ENCODE peak calls at places on chromosome 2, in four cellular contexts. Q, F, B and V are unnamed samples. For H3K36me3 and H3K27me3, the result is how much of the 10 kb centered on the place peaks cover.

GRCh38 chr2:150598383-150598782 is 110.9 kb upstream of the RND3 start:
- DNase-seq in Q (no peak), F (no peak), B (no peak), V (no peak)

GRCh38 chr2:239313776-239314175 is 87.0 kb downstream of the HDAC4 start:
- DNase-seq in Q (peak), F (no peak), B (peak), V (no peak)

GRCh38 chr2:120298173-120298835 is 45.7 kb downstream of the RALB start:
- DNase-seq in Q (no peak), F (peak), B (no peak), V (no peak)

GRCh38 chr2:200376422-200377142 is 70.1 kb downstream of the SPATS2L start:
- DNase-seq in Q (no peak), F (no peak), B (no peak), V (no peak)

GRCh38 chr2:46383784-46384456 is 86.7 kb downstream of the EPAS1 start:
- DNase-seq in Q (no peak), F (no peak), B (no peak), V (no peak)

GRCh38 chr2:112973156-112973555 is 4.7 kb upstream of the IL36G start:
- DNase-seq in Q (no peak), F (no peak), B (no peak), V (no peak)

GRCh38 chr2:97871096-97871780 is 124.5 kb downstream of the TMEM131 start:
- DNase-seq in Q (no peak), F (peak), B (no peak), V (peak)

GRCh38 chr2:18378020-18378653 is 182.3 kb downstream of the RDH14 start:
- DNase-seq in Q (peak), F (peak), B (no peak), V (peak)

GRCh38 chr2:70922591-70923234 is 13.0 kb upstream of the ATP6V1B1 start:
- DNase-seq in Q (no peak), F (no peak), B (no peak), V (no peak)

GRCh38 chr2:41194235-41194634 is 742.3 kb upstream of the SLC8A1 start:
- DNase-seq in Q (peak), F (peak), B (no peak), V (peak)

GRCh38 chr2:86621290-86621943 is 2.2 kb downstream of the RNF103 start:
- DNase-seq in Q (no peak), F (peak), B (no peak), V (no peak)

GRCh38 chr2:17076535-17076934 is 410.9 kb upstream of the CYRIA start:
- DNase-seq in Q (no peak), F (peak), B (no peak), V (no peak)

GRCh38 chr2:73291461-73292315 is 1.7 kb downstream of the EGR4 start:
- DNase-seq in Q (no peak), F (no peak), B (peak), V (no peak)

GRCh38 chr2:9179572-9180201 is 26.9 kb upstream of the ASAP2 start:
- DNase-seq in Q (no peak), F (peak), B (no peak), V (peak)

GRCh38 chr2:17646096-17646554 is 105.6 kb downstream of the VSNL1 start:
- DNase-seq in Q (peak), F (peak), B (no peak), V (peak)

GRCh38 chr2:158144914-158145625 is 43.4 kb downstream of the UPP2 start:
- DNase-seq in Q (no peak), F (no peak), B (no peak), V (no peak)

GRCh38 chr2:27085670-27086089 is 892 bp upstream of the KHK start:
- DNase-seq in Q (peak), F (peak), B (peak), V (peak)

GRCh38 chr2:513981-514706 is 163.1 kb downstream of the TMEM18 start:
- DNase-seq in Q (no peak), F (no peak), B (no peak), V (no peak)

GRCh38 chr2:201203916-201204654 is 21.1 kb downstream of the CASP10 start:
- DNase-seq in Q (no peak), F (peak), B (no peak), V (peak)

GRCh38 chr2:42850016-42850805 is 57.8 kb upstream of the HAAO start:
- DNase-seq in Q (no peak), F (no peak), B (no peak), V (no peak)

GRCh38 chr2:180882959-180883358 is 97.4 kb upstream of the UBE2E3 start:
- DNase-seq in Q (no peak), F (no peak), B (no peak), V (no peak)

GRCh38 chr2:73043978-73044832 is 27.3 kb downstream of the SFXN5 start:
- DNase-seq in Q (no peak), F (no peak), B (no peak), V (no peak)

GRCh38 chr2:37322368-37322767 is 2.3 kb downstream of the PRKD3 start:
- DNase-seq in Q (no peak), F (peak), B (no peak), V (no peak)

GRCh38 chr2:60569680-60570111 is 16.2 kb upstream of the BCL11A start:
- DNase-seq in Q (no peak), F (peak), B (no peak), V (no peak)

GRCh38 chr2:240520974-240521350 is 36.8 kb downstream of the ANKMY1 start:
- DNase-seq in Q (no peak), F (no peak), B (no peak), V (no peak)

GRCh38 chr2:239939736-239940483 is 85.2 kb downstream of the NDUFA10 start:
- DNase-seq in Q (peak), F (no peak), B (peak), V (no peak)

GRCh38 chr2:138279871-138280270 is 221.7 kb upstream of the SPOPL start:
- DNase-seq in Q (no peak), F (no peak), B (no peak), V (no peak)

GRCh38 chr2:236849508-236849907 is 236.2 kb upstream of the COPS8 start:
- DNase-seq in Q (no peak), F (no peak), B (no peak), V (no peak)

GRCh38 chr2:25230626-25231311 is 62.4 kb upstream of the POMC start:
- DNase-seq in Q (no peak), F (no peak), B (no peak), V (no peak)

GRCh38 chr2:14401838-14402237 is 230.7 kb upstream of the LRATD1 start:
- DNase-seq in Q (no peak), F (no peak), B (no peak), V (no peak)

GRCh38 chr2:217189131-217189530 is 329.3 kb upstream of the TNP1 start:
- DNase-seq in Q (no peak), F (no peak), B (no peak), V (no peak)

GRCh38 chr2:25740810-25741381 is 67.5 kb upstream of the DTNB start:
- DNase-seq in Q (no peak), F (no peak), B (no peak), V (peak)

GRCh38 chr2:28544405-28544914 is 48.6 kb downstream of the PLB1 start:
- DNase-seq in Q (no peak), F (no peak), B (no peak), V (no peak)

GRCh38 chr2:213104089-213104902 is 47.1 kb downstream of the IKZF2 start:
- DNase-seq in Q (no peak), F (no peak), B (no peak), V (peak)
- H3K4me3 ChIP-seq in Q (peak), F (no peak), B (no peak), V (no peak)

GRCh38 chr2:105371156-105371555 is 27.7 kb downstream of the FHL2 start:
- DNase-seq in Q (no peak), F (no peak), B (no peak), V (no peak)
- H3K36me3 ChIP-seq in Q (half or more), F (half or more), B (under half), V (half or more)

DNA sequence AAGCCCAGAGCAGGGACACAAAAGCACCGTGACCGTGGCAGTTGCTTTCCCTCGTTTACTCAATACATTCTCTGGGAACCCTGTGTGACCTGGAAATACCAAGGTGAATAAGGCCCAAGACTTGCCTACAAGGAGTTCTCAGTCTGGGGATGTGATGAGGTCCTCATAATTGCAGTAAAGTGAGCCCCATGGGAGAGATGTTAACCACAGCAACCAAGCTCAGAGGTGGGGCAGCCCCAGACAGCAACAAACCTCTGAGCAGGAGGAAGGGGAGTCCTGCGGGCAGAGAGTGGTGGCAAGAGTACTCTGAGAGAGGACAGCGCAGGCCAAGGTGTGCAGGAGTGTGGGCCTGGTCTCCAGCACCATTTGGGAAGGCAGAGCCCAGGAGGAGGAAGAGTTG is 91.6 kb downstream of the TTC32 start:
- DNase-seq in Q (no peak), F (no peak), B (no peak), V (no peak)
- H3K27me3 ChIP-seq in Q (under half), F (under half), B (under half), V (under half)

GRCh38 chr2:102063360-102063947 is 71.7 kb downstream of the IL1R2 start:
- DNase-seq in Q (peak), F (peak), B (peak), V (peak)
- H3K4me3 ChIP-seq in Q (no peak), F (peak), B (no peak), V (no peak)

DNA sequence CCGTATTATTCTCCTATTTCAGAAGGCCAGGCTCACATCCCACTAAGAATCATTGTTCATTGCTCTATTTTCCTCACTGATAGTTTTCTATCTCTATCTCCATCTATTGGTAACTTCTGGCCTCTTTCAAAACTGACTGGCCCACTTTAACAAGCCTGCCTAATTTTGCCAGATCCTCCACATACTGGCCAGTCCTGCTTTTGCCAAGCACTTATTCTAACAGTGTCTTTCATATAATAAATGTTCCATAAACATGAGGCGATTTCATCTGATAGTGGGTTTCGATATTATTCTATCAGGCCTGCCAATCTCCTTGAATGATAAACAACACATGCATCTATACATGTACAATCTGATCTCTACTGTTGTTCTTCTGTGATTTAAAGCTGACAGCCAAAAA is 125.9 kb upstream of the KCNH7 start:
- DNase-seq in Q (no peak), F (no peak), B (no peak), V (no peak)
- H3K36me3 ChIP-seq in Q (under half), F (under half), B (under half), V (under half)

DNA sequence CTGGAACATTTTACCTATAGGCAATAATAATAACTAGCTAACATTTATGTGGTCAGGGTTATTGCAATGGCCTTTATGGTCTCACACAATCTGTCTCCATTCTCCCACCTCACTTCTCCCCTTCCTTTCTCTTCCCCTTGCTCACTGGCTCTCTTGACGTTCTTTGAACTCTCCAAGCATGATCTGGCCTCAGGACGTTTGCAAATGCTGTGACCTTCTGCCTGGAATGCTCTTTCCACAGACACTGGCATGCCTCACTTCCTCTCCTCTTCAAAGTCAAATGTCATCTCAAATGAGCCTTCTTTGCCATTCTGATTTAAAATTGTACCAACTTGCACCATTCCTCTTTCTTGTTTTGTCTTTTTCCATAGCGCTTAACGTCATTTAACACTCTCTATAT is 25.3 kb upstream of the GCG start:
- DNase-seq in Q (no peak), F (no peak), B (no peak), V (no peak)
- H3K27me3 ChIP-seq in Q (under half), F (under half), B (under half), V (under half)

GRCh38 chr2:32626591-32627221 is 1.1 kb upstream of the TTC27 start:
- DNase-seq in Q (no peak), F (no peak), B (no peak), V (no peak)
- H3K4me3 ChIP-seq in Q (peak), F (peak), B (no peak), V (no peak)

GRCh38 chr2:160298960-160299359 is 98.9 kb upstream of the ITGB6 start:
- DNase-seq in Q (no peak), F (peak), B (no peak), V (no peak)
- H3K36me3 ChIP-seq in Q (half or more), F (half or more), B (half or more), V (half or more)

GRCh38 chr2:10721344-10722251 is at the start of gene ATP6V1C2:
- DNase-seq in Q (no peak), F (peak), B (peak), V (peak)
- H3K27me3 ChIP-seq in Q (under half), F (half or more), B (half or more), V (under half)